ENCODE peak calls at places on chromosomes 5 and 9, in eight cellular contexts. D is spleen, A is HFFc6, R is GM10248, L is neural crest cell, X is glutamatergic neuron, S is B cell, Z is coronary artery. C is an unnamed sample.

GRCh38 chr9:127993721-127994120 is 12.9 kb upstream of the EEIG1 start:
- DNase-seq in S (no peak), A (no peak), X (no peak), Z (no peak), R (no peak), L (no peak), D (no peak), C (no peak)

GRCh38 chr5:39863926-39864572 is 439.3 kb upstream of the DAB2 start:
- DNase-seq in X (no peak), S (no peak), D (no peak), L (no peak), A (no peak), Z (no peak), R (no peak), C (no peak)

GRCh38 chr5:11904270-11904906 is at the start of gene CTNND2:
- DNase-seq in D (peak; percentile 76), R (no peak), S (no peak), L (peak; percentile 75), X (peak; percentile 94), Z (no peak), A (no peak), C (peak; percentile 83)

GRCh38 chr5:133285583-133286021 is 233.8 kb downstream of the HSPA4 start:
- DNase-seq in R (no peak), A (peak; percentile 42), D (no peak), Z (no peak), L (no peak), S (no peak), X (no peak), C (no peak)

GRCh38 chr9:121288874-121289553 is 21.1 kb downstream of the GSN start:
- DNase-seq in Z (peak; percentile 90), D (peak; percentile 73), L (peak; percentile 38), A (peak; percentile 73), S (no peak), X (no peak), R (no peak), C (peak; percentile 46)

GRCh38 chr5:141100243-141100805 is at the start of gene PCDHB3:
- DNase-seq in A (peak; percentile 68), R (no peak), X (peak; percentile 73), S (no peak), D (no peak), Z (no peak), L (no peak), C (no peak)

GRCh38 chr5:139562847-139563246 is 1.7 kb downstream of the UBE2D2 start:
- DNase-seq in X (no peak), Z (no peak), D (peak; percentile 7), R (no peak), L (no peak), A (no peak), S (no peak), C (no peak)

GRCh38 chr9:1071730-1072129 is 21.6 kb downstream of the DMRT2 start:
- DNase-seq in D (no peak), L (no peak), S (no peak), A (no peak), Z (no peak), R (no peak), X (no peak), C (no peak)

GRCh38 chr9:126752881-126753670 is 51.8 kb upstream of the ZBTB43 start:
- DNase-seq in S (no peak), R (no peak), D (no peak), Z (no peak), A (no peak), X (no peak), L (no peak), C (no peak)
- TF ChIP-seq CTCF in S (no peak), R (no peak), D (no peak), Z (no peak), A (no peak), X (no peak), L (no peak), C (no peak)

GRCh38 chr5:28766565-28767158 is 1728.3 kb upstream of the CDH9 start:
- DNase-seq in L (peak; percentile 5), X (no peak), D (no peak), A (peak; percentile 3), Z (no peak), S (no peak), R (no peak), C (peak; percentile 25)
- TF ChIP-seq CTCF in L (peak; percentile 84), X (peak; percentile 69), D (no peak), A (peak; percentile 71), Z (peak; percentile 53), S (no peak), R (no peak), C (peak; percentile 52)

DNA sequence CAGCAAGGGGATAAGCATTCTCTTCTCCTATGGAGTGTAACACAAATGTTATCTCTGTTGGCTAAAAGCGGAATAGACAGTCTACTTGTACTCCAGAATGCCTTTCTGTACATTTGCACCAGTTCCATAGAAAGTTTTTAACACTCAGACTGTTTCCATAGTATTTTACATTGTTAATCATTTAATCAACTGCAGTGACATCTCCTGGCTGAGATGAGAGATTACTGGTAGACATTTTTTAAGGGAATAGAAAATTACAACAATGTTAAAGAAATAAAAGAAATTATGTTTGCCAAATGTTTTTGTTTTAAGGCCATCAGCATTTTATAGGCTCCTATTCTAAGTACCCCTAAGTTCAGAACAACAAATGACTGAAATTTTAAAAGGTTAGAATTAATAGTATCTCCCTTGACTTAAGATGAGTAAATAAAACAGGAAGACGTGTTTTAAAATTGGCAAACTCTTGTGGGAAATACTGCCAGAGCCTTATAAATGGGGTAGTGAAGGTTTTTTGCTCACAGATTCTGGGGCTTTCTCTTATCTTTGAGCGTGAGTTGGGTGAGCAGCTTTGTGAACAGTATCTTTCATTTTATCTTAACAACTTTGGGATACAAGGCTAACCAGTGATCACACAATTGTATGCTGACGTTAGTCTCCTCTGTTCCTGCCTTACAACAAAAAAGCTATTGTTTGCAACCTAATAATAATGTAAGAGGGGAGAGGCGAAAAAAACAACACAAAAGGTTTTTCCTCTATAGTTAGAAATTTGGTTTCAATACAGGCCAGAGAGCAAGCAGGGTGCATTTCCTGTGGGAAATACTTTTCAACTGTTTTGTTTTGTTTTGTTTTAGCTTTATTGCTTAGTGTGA is 294.4 kb downstream of the FBXL7 start:
- DNase-seq in L (no peak), Z (no peak), X (no peak), R (no peak), S (no peak), D (no peak), A (peak; percentile 20), C (no peak)
- TF ChIP-seq CTCF in L (peak; percentile 47), Z (no peak), X (peak; percentile 10), R (no peak), S (no peak), D (no peak), A (peak; percentile 74), C (no peak)

GRCh38 chr9:136947955-136948510 is 3.0 kb downstream of the C8G start:
- DNase-seq in S (no peak), L (peak; percentile 49), Z (no peak), D (peak; percentile 85), R (no peak), A (peak; percentile 38), X (peak; percentile 77), C (peak; percentile 73)

GRCh38 chr9:136949239-136949816 is 2.7 kb upstream of the LCN12 start:
- DNase-seq in X (no peak), A (no peak), L (no peak), R (no peak), S (no peak), Z (no peak), D (peak; percentile 81), C (no peak)

GRCh38 chr9:136951541-136952353 is at the start of gene LCN12:
- DNase-seq in L (no peak), A (no peak), D (peak; percentile 77), X (peak; percentile 13), R (no peak), S (no peak), Z (no peak), C (peak; percentile 2)

GRCh38 chr9:136950656-136951030 is 1.4 kb upstream of the LCN12 start:
- DNase-seq in S (no peak), X (no peak), R (no peak), D (no peak), Z (no peak), A (no peak), L (no peak), C (no peak)

GRCh38 chr9:136949817-136950655 is 2.0 kb upstream of the LCN12 start:
- DNase-seq in Z (peak; percentile 93), S (peak; percentile 100), D (peak; percentile 98), L (peak; percentile 83), A (peak; percentile 70), R (peak; percentile 100), X (peak; percentile 93), C (peak; percentile 97)
- TF ChIP-seq CTCF in Z (no peak), S (peak; percentile 36), D (no peak), L (peak; percentile 29), A (no peak), R (no peak), X (no peak), C (no peak)

GRCh38 chr5:163478982-163479271 is 18.5 kb downstream of the HMMR start:
- DNase-seq in S (no peak), Z (no peak), X (no peak), D (no peak), A (no peak), R (no peak), L (no peak), C (no peak)

GRCh38 chr5:163478126-163478981 is 17.9 kb downstream of the HMMR start:
- DNase-seq in D (no peak), Z (no peak), S (no peak), R (no peak), X (no peak), A (peak; percentile 20), L (no peak), C (no peak)

GRCh38 chr5:163475416-163475815 is 15.0 kb downstream of the HMMR start:
- DNase-seq in Z (no peak), D (no peak), S (no peak), R (no peak), A (no peak), L (no peak), X (no peak), C (no peak)

DNA sequence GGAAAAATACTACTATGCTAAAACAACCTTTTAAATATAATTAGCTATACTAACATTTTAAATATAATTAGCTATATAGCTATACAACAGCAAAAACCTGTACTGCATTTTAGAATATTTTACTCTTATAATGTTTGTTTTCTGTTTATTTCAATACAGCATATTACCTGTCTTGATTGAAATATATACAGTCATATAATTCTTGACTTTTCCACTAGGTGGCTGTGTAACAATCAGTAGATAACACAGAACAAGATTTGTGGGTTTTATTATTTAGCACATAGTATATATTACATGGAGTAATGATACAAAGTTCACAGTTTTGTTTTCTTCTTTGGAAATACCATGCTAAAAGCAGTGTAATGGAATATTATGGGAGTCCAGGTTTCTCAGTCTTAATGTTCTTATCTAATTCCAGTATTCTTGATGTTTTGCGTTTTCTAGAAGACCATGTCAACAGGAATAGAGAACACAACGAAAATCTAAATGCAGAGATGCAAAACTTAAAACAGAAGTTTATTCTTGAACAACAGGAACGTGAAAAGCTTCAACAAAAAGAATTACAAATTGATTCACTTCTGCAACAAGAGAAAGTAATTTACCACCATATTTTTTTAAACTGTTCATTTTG is 13.3 kb downstream of the HMMR start:
- DNase-seq in L (no peak), R (peak; percentile 21), S (no peak), Z (no peak), A (no peak), X (no peak), D (no peak), C (no peak)
- TF ChIP-seq CTCF in L (peak; percentile 62), R (peak; percentile 28), S (peak; percentile 69), Z (no peak), A (peak; percentile 81), X (no peak), D (no peak), C (peak; percentile 25)

C was measured in nephron progenitor cell.